ENCODE peak calls at places on chromosomes 12 and 14, in ten cellular contexts. One of them, this sample, is unnamed.

GRCh38 chr14:64500088-64500487 is 3.5 kb downstream of the ZBTB25 start:
- DNase-seq in ovary: no peak
- DNase-seq in PC-9: no peak
- DNase-seq in HCT116: no peak
- DNase-seq in IMR-90: no peak
- DNase-seq in Peyer's patch: no peak
- DNase-seq in uterus: no peak
- DNase-seq in tibial artery: no peak
- DNase-seq in thoracic aorta: no peak
- DNase-seq in left ventricle myocardium inferior: no peak
- DNase-seq in this sample: no peak

GRCh38 chr14:72932893-72933292 is 6.6 kb downstream of the DCAF4 start:
- DNase-seq in IMR-90: no peak
- DNase-seq in HCT116: no peak
- DNase-seq in left ventricle myocardium inferior: no peak
- DNase-seq in PC-9: no peak
- DNase-seq in uterus: no peak
- DNase-seq in Peyer's patch: no peak
- DNase-seq in thoracic aorta: no peak
- DNase-seq in tibial artery: no peak
- DNase-seq in ovary: no peak
- DNase-seq in this sample: no peak

GRCh38 chr12:24697295-24697694 is 251.6 kb downstream of the BCAT1 start:
- DNase-seq in Peyer's patch: no peak
- DNase-seq in uterus: no peak
- DNase-seq in thoracic aorta: no peak
- DNase-seq in ovary: no peak
- DNase-seq in HCT116: no peak
- DNase-seq in IMR-90: no peak
- DNase-seq in PC-9: no peak
- DNase-seq in left ventricle myocardium inferior: no peak
- DNase-seq in tibial artery: no peak
- DNase-seq in this sample: no peak

GRCh38 chr14:58824796-58825195 is 187.0 kb downstream of the DACT1 start:
- DNase-seq in tibial artery: no peak
- DNase-seq in left ventricle myocardium inferior: no peak
- DNase-seq in IMR-90: no peak
- DNase-seq in thoracic aorta: no peak
- DNase-seq in PC-9: no peak
- DNase-seq in ovary: no peak
- DNase-seq in HCT116: no peak
- DNase-seq in uterus: no peak
- DNase-seq in Peyer's patch: no peak
- DNase-seq in this sample: no peak

GRCh38 chr14:89221109-89221508 is 195.9 kb downstream of the FOXN3 start:
- DNase-seq in thoracic aorta: no peak
- DNase-seq in ovary: no peak
- DNase-seq in tibial artery: no peak
- DNase-seq in Peyer's patch: no peak
- DNase-seq in HCT116: no peak
- DNase-seq in left ventricle myocardium inferior: no peak
- DNase-seq in IMR-90: peak; percentile 84
- DNase-seq in PC-9: no peak
- DNase-seq in uterus: no peak
- DNase-seq in this sample: no peak

GRCh38 chr14:64717870-64718269 is 13.6 kb downstream of the PLEKHG3 start:
- DNase-seq in uterus: peak; percentile 29
- DNase-seq in Peyer's patch: no peak
- DNase-seq in thoracic aorta: no peak
- DNase-seq in IMR-90: peak; percentile 20
- DNase-seq in left ventricle myocardium inferior: no peak
- DNase-seq in PC-9: peak; percentile 87
- DNase-seq in ovary: peak; percentile 73
- DNase-seq in tibial artery: no peak
- DNase-seq in HCT116: no peak
- DNase-seq in this sample: no peak

GRCh38 chr12:127984386-127985055 is 282.4 kb upstream of the TMEM132C start:
- DNase-seq in tibial artery: no peak
- DNase-seq in Peyer's patch: no peak
- DNase-seq in left ventricle myocardium inferior: no peak
- DNase-seq in PC-9: no peak
- DNase-seq in uterus: no peak
- DNase-seq in ovary: no peak
- DNase-seq in IMR-90: no peak
- DNase-seq in HCT116: no peak
- DNase-seq in thoracic aorta: no peak
- DNase-seq in this sample: no peak

GRCh38 chr12:50059440-50060119 is 2.2 kb downstream of the ASIC1 start:
- DNase-seq in HCT116: no peak
- DNase-seq in IMR-90: peak; percentile 39
- DNase-seq in Peyer's patch: no peak
- DNase-seq in PC-9: no peak
- DNase-seq in left ventricle myocardium inferior: no peak
- DNase-seq in ovary: no peak
- DNase-seq in uterus: no peak
- DNase-seq in thoracic aorta: no peak
- DNase-seq in tibial artery: no peak
- DNase-seq in this sample: no peak

GRCh38 chr14:50336428-50336827 is 24.3 kb downstream of the DMAC2L start:
- DNase-seq in HCT116: no peak
- DNase-seq in PC-9: no peak
- DNase-seq in IMR-90: no peak
- DNase-seq in left ventricle myocardium inferior: no peak
- DNase-seq in Peyer's patch: no peak
- DNase-seq in thoracic aorta: no peak
- DNase-seq in tibial artery: no peak
- DNase-seq in ovary: no peak
- DNase-seq in uterus: no peak
- DNase-seq in this sample: no peak

GRCh38 chr12:47238665-47239064 is 158.9 kb upstream of the AMIGO2 start:
- DNase-seq in tibial artery: no peak
- DNase-seq in thoracic aorta: no peak
- DNase-seq in left ventricle myocardium inferior: no peak
- DNase-seq in HCT116: no peak
- DNase-seq in ovary: no peak
- DNase-seq in uterus: no peak
- DNase-seq in Peyer's patch: no peak
- DNase-seq in PC-9: no peak
- DNase-seq in IMR-90: peak; percentile 54
- DNase-seq in this sample: no peak

DNA sequence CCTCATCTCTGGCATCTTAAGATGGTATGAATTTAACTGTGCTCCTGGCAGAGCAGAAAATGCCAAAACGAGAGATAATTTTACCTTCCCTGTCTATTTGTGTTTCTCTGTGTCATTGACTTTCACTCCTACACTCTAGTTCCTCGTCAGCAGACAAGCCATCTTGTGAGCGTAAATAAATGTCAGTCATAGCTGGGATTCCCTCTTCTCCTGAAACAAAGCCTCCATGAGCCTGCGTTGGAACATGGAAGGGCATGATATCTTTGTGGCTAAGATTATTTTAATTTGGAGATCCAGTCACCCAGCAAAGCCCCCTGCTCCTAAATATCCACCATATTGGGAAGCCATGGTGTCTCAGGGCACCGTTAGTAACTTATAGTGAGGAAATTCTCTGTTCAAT is 37.8 kb upstream of the TUNAR start:
- DNase-seq in thoracic aorta: no peak
- DNase-seq in PC-9: no peak
- DNase-seq in tibial artery: no peak
- DNase-seq in IMR-90: no peak
- DNase-seq in HCT116: no peak
- DNase-seq in ovary: no peak
- DNase-seq in left ventricle myocardium inferior: no peak
- DNase-seq in Peyer's patch: no peak
- DNase-seq in uterus: no peak
- DNase-seq in this sample: no peak
- H3K27ac ChIP-seq in thoracic aorta: no peak overlapping the region
- H3K27ac ChIP-seq in PC-9: no peak overlapping the region
- H3K27ac ChIP-seq in tibial artery: no peak overlapping the region
- H3K27ac ChIP-seq in IMR-90: no peak overlapping the region
- H3K27ac ChIP-seq in HCT116: no peak overlapping the region
- H3K27ac ChIP-seq in ovary: no peak overlapping the region
- H3K27ac ChIP-seq in left ventricle myocardium inferior: no peak overlapping the region
- H3K27ac ChIP-seq in Peyer's patch: no peak overlapping the region
- H3K27ac ChIP-seq in uterus: no peak overlapping the region
- H3K27ac ChIP-seq in this sample: no peak overlapping the region

GRCh38 chr12:115570271-115570777 is 707.2 kb downstream of the MED13L start:
- DNase-seq in left ventricle myocardium inferior: no peak
- DNase-seq in PC-9: no peak
- DNase-seq in Peyer's patch: no peak
- DNase-seq in HCT116: no peak
- DNase-seq in thoracic aorta: no peak
- DNase-seq in uterus: no peak
- DNase-seq in IMR-90: peak; percentile 48
- DNase-seq in ovary: no peak
- DNase-seq in tibial artery: no peak
- DNase-seq in this sample: no peak
- H3K4me3 ChIP-seq in left ventricle myocardium inferior: no peak overlapping the region
- H3K4me3 ChIP-seq in PC-9: no peak overlapping the region
- H3K4me3 ChIP-seq in Peyer's patch: no peak overlapping the region
- H3K4me3 ChIP-seq in HCT116: no peak overlapping the region
- H3K4me3 ChIP-seq in thoracic aorta: no peak overlapping the region
- H3K4me3 ChIP-seq in uterus: no peak overlapping the region
- H3K4me3 ChIP-seq in IMR-90: peak overlapping the region; percentile 10
- H3K4me3 ChIP-seq in ovary: no peak overlapping the region
- H3K4me3 ChIP-seq in tibial artery: no peak overlapping the region
- H3K4me3 ChIP-seq in this sample: no peak overlapping the region

DNA sequence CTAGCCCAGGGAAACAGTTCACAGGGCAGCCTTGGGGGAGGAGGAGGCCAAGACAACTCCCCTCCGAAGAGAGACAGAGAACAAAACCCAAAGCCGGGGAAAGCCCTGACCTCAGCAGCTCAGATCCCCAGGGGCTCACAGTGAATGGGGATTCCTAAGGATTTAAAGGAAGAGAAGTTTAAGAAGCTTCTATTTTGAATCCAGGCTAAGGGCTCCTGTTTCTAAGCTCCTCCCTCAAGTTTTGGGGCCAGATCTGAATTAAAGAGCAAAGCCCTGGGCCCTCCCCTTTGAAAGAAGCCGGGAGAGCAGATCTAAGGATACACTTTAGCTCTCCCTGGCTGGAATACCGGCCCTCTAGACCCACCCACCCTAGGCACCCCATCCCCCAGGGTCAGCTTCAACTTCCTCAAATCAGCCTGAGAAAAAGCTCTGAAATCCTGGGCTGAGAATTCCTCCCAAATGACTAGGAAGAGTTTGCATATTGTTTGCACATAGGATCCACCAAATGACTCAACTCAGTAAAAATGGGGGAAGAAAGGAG is 3.9 kb downstream of the KDM2B start:
- DNase-seq in tibial artery: no peak
- DNase-seq in ovary: peak; percentile 54
- DNase-seq in thoracic aorta: no peak
- DNase-seq in uterus: peak; percentile 41
- DNase-seq in HCT116: no peak
- DNase-seq in PC-9: peak; percentile 42
- DNase-seq in IMR-90: peak; percentile 95
- DNase-seq in Peyer's patch: no peak
- DNase-seq in left ventricle myocardium inferior: no peak
- DNase-seq in this sample: no peak
- H3K4me1 ChIP-seq in tibial artery: peaks cover 43% of the 10 kb centered on the region
- H3K4me1 ChIP-seq in ovary: peaks cover 11% of the 10 kb centered on the region
- H3K4me1 ChIP-seq in thoracic aorta: peaks cover 22% of the 10 kb centered on the region
- H3K4me1 ChIP-seq in uterus: peaks cover 15% of the 10 kb centered on the region
- H3K4me1 ChIP-seq in HCT116: peaks cover 7% of the 10 kb centered on the region
- H3K4me1 ChIP-seq in PC-9: peaks cover 35% of the 10 kb centered on the region
- H3K4me1 ChIP-seq in IMR-90: peaks cover 23% of the 10 kb centered on the region
- H3K4me1 ChIP-seq in Peyer's patch: no peaks in the 10 kb centered on the region
- H3K4me1 ChIP-seq in left ventricle myocardium inferior: peaks cover 52% of the 10 kb centered on the region
- H3K4me1 ChIP-seq in this sample: peaks cover 20% of the 10 kb centered on the region

GRCh38 chr12:110537605-110538409 is 35.7 kb downstream of the RAD9B start:
- DNase-seq in tibial artery: no peak
- DNase-seq in thoracic aorta: peak; percentile 8
- DNase-seq in left ventricle myocardium inferior: peak; percentile 74
- DNase-seq in Peyer's patch: no peak
- DNase-seq in IMR-90: no peak
- DNase-seq in uterus: no peak
- DNase-seq in HCT116: no peak
- DNase-seq in ovary: no peak
- DNase-seq in PC-9: no peak
- DNase-seq in this sample: no peak
- H3K27ac ChIP-seq in tibial artery: peak overlapping the region; percentile 61
- H3K27ac ChIP-seq in thoracic aorta: peak overlapping the region; percentile 72
- H3K27ac ChIP-seq in left ventricle myocardium inferior: peak overlapping the region; percentile 87
- H3K27ac ChIP-seq in Peyer's patch: peak overlapping the region; percentile 19
- H3K27ac ChIP-seq in IMR-90: no peak overlapping the region
- H3K27ac ChIP-seq in uterus: no peak overlapping the region
- H3K27ac ChIP-seq in HCT116: no peak overlapping the region
- H3K27ac ChIP-seq in ovary: no peak overlapping the region
- H3K27ac ChIP-seq in PC-9: no peak overlapping the region
- H3K27ac ChIP-seq in this sample: no peak overlapping the region

GRCh38 chr14:97462081-97462480 is 664.9 kb downstream of the VRK1 start:
- DNase-seq in Peyer's patch: no peak
- DNase-seq in HCT116: no peak
- DNase-seq in tibial artery: no peak
- DNase-seq in PC-9: no peak
- DNase-seq in uterus: no peak
- DNase-seq in IMR-90: no peak
- DNase-seq in thoracic aorta: no peak
- DNase-seq in ovary: no peak
- DNase-seq in left ventricle myocardium inferior: no peak
- DNase-seq in this sample: no peak

GRCh38 chr14:97459180-97459579 is 662.0 kb downstream of the VRK1 start:
- DNase-seq in uterus: no peak
- DNase-seq in Peyer's patch: no peak
- DNase-seq in PC-9: no peak
- DNase-seq in tibial artery: no peak
- DNase-seq in thoracic aorta: no peak
- DNase-seq in HCT116: no peak
- DNase-seq in ovary: no peak
- DNase-seq in IMR-90: no peak
- DNase-seq in left ventricle myocardium inferior: no peak
- DNase-seq in this sample: no peak

GRCh38 chr14:97456497-97456896 is 659.3 kb downstream of the VRK1 start:
- DNase-seq in uterus: no peak
- DNase-seq in ovary: no peak
- DNase-seq in IMR-90: no peak
- DNase-seq in left ventricle myocardium inferior: no peak
- DNase-seq in thoracic aorta: no peak
- DNase-seq in Peyer's patch: no peak
- DNase-seq in HCT116: no peak
- DNase-seq in tibial artery: no peak
- DNase-seq in PC-9: no peak
- DNase-seq in this sample: no peak

GRCh38 chr14:97456958-97457357 is 659.8 kb downstream of the VRK1 start:
- DNase-seq in Peyer's patch: no peak
- DNase-seq in tibial artery: no peak
- DNase-seq in thoracic aorta: no peak
- DNase-seq in uterus: no peak
- DNase-seq in PC-9: no peak
- DNase-seq in left ventricle myocardium inferior: no peak
- DNase-seq in ovary: no peak
- DNase-seq in IMR-90: no peak
- DNase-seq in HCT116: no peak
- DNase-seq in this sample: no peak

GRCh38 chr14:97458302-97459137 is 661.3 kb downstream of the VRK1 start:
- DNase-seq in uterus: peak; percentile 15
- DNase-seq in ovary: no peak
- DNase-seq in HCT116: no peak
- DNase-seq in left ventricle myocardium inferior: no peak
- DNase-seq in PC-9: no peak
- DNase-seq in Peyer's patch: peak; percentile 75
- DNase-seq in IMR-90: no peak
- DNase-seq in tibial artery: peak; percentile 25
- DNase-seq in thoracic aorta: no peak
- DNase-seq in this sample: peak; percentile 79
- H3K4me3 ChIP-seq in uterus: no peak overlapping the region
- H3K4me3 ChIP-seq in ovary: no peak overlapping the region
- H3K4me3 ChIP-seq in HCT116: no peak overlapping the region
- H3K4me3 ChIP-seq in left ventricle myocardium inferior: peak overlapping the region; percentile 53
- H3K4me3 ChIP-seq in PC-9: no peak overlapping the region
- H3K4me3 ChIP-seq in Peyer's patch: peak overlapping the region; percentile 28
- H3K4me3 ChIP-seq in IMR-90: no peak overlapping the region
- H3K4me3 ChIP-seq in tibial artery: peak overlapping the region; percentile 35
- H3K4me3 ChIP-seq in thoracic aorta: peak overlapping the region; percentile 60
- H3K4me3 ChIP-seq in this sample: no peak overlapping the region

This sample was measured in left lung.